ENCODE peak calls at places on chromosomes 3 and 15, in nine cellular contexts. O is AG09319, J is omental fat pad, S is A673, E is T47D, K is mesothelial cell of epicardium, X is lower lobe of right lung, U is mammary epithelial cell, V is head of caudate nucleus. A is an unnamed sample.

GRCh38 chr3:108509873-108510272 is 523 bp downstream of the MYH15 start:
- DNase-seq in S (no peak), U (no peak), X (no peak), J (no peak), K (no peak), V (no peak), E (no peak), O (no peak), A (no peak)

GRCh38 chr3:16399473-16399872 is 114.0 kb downstream of the RFTN1 start:
- DNase-seq in V (no peak), X (no peak), S (no peak), E (no peak), K (no peak), O (peak), J (no peak), U (peak), A (no peak)

GRCh38 chr15:83200162-83200561 is 7.5 kb downstream of the HDGFL3 start:
- DNase-seq in X (no peak), K (no peak), V (no peak), O (no peak), E (no peak), U (peak), S (no peak), J (no peak), A (no peak)

GRCh38 chr3:14170569-14171159 is 7.7 kb downstream of the XPC start:
- DNase-seq in U (peak), S (peak), E (no peak), O (peak), J (no peak), V (no peak), X (no peak), K (no peak), A (no peak)

GRCh38 chr3:179113903-179114302 is 34.3 kb upstream of the PIK3CA start:
- DNase-seq in U (no peak), X (no peak), S (no peak), J (no peak), K (no peak), V (no peak), O (no peak), E (no peak), A (no peak)

GRCh38 chr3:144394052-144394451 is 422.4 kb downstream of the DIPK2A start:
- DNase-seq in X (no peak), U (peak), V (no peak), K (no peak), E (no peak), O (no peak), S (no peak), J (no peak), A (no peak)

GRCh38 chr15:40337597-40337996 is 3.1 kb downstream of the CCDC9B start:
- DNase-seq in J (no peak), K (no peak), V (no peak), E (no peak), S (no peak), O (no peak), X (no peak), U (no peak), A (no peak)

GRCh38 chr15:26449296-26449695 is 323.6 kb downstream of the GABRB3 start:
- DNase-seq in O (no peak), K (no peak), X (no peak), S (no peak), E (no peak), J (no peak), U (peak), V (no peak), A (no peak)

GRCh38 chr3:143643905-143644304 is 204.4 kb downstream of the SLC9A9 start:
- DNase-seq in V (no peak), J (no peak), O (no peak), U (no peak), S (no peak), E (no peak), K (no peak), X (no peak), A (no peak)

GRCh38 chr15:95910643-95911212 is 419.8 kb upstream of the NR2F2 start:
- DNase-seq in U (no peak), E (no peak), O (no peak), K (no peak), S (no peak), V (no peak), X (no peak), J (no peak), A (no peak)

GRCh38 chr3:35965908-35966307 is 326.6 kb downstream of the ARPP21 start:
- DNase-seq in X (no peak), V (peak), E (peak), O (no peak), U (peak), J (no peak), S (peak), K (no peak), A (no peak)

GRCh38 chr15:38255690-38256089 is 3.1 kb downstream of the SPRED1 start:
- DNase-seq in X (no peak), J (no peak), V (no peak), S (no peak), O (no peak), K (no peak), E (no peak), U (no peak), A (no peak)

GRCh38 chr15:79084308-79084968 is 6.1 kb downstream of the RASGRF1 start:
- DNase-seq in J (no peak), O (no peak), S (no peak), K (no peak), X (no peak), U (no peak), E (no peak), V (no peak), A (peak)

GRCh38 chr15:80920271-80920699 is 69.3 kb downstream of the MESD start:
- DNase-seq in V (no peak), K (no peak), S (no peak), O (no peak), U (no peak), J (no peak), E (no peak), X (no peak), A (no peak)

GRCh38 chr15:25862469-25863066 is 559 bp downstream of the ATP10A start:
- DNase-seq in U (peak), S (no peak), O (no peak), E (peak), V (no peak), J (no peak), K (peak), X (peak), A (no peak)

GRCh38 chr3:59101091-59101738 is 51.4 kb upstream of the CFAP20DC start:
- DNase-seq in X (no peak), O (no peak), U (peak), S (no peak), K (no peak), J (no peak), V (no peak), E (no peak), A (no peak)

GRCh38 chr3:178236555-178237277 is 299.5 kb upstream of the KCNMB2 start:
- DNase-seq in X (no peak), J (no peak), V (no peak), K (no peak), O (peak), E (peak), S (no peak), U (peak), A (no peak)

GRCh38 chr3:72065236-72065635 is 280.3 kb upstream of the PROK2 start:
- DNase-seq in E (no peak), V (no peak), O (no peak), U (no peak), J (no peak), K (no peak), X (no peak), S (no peak), A (no peak)

GRCh38 chr3:112199622-112200316 is 66.7 kb upstream of the GCSAM start:
- DNase-seq in K (no peak), V (no peak), S (no peak), U (peak), E (no peak), O (no peak), X (no peak), J (no peak), A (no peak)

GRCh38 chr3:13254028-13254951 is 165.8 kb downstream of the NUP210 start:
- DNase-seq in O (no peak), K (no peak), V (no peak), E (no peak), U (no peak), J (no peak), S (no peak), X (no peak), A (no peak)

GRCh38 chr15:76905855-76906254 is 715 bp upstream of the SCAPER start:
- DNase-seq in X (no peak), O (no peak), K (no peak), J (no peak), V (no peak), S (no peak), E (no peak), U (no peak), A (no peak)

GRCh38 chr3:150106752-150107428 is 136.2 kb upstream of the PFN2 start:
- DNase-seq in V (peak), U (no peak), E (no peak), X (no peak), J (no peak), O (no peak), K (no peak), S (peak), A (no peak)

GRCh38 chr3:13419356-13420050 is 619 bp downstream of the NUP210 start:
- DNase-seq in S (no peak), K (peak), X (peak), E (peak), O (no peak), J (no peak), V (peak), U (no peak), A (no peak)

GRCh38 chr15:95032181-95032580 is 800.8 kb downstream of the MCTP2 start:
- DNase-seq in V (no peak), X (no peak), E (no peak), S (no peak), K (no peak), U (no peak), J (no peak), O (no peak), A (no peak)

GRCh38 chr3:46660003-46660402 is 33.5 kb downstream of the ALS2CL start:
- DNase-seq in E (no peak), U (no peak), X (no peak), V (no peak), J (no peak), O (no peak), S (no peak), K (no peak), A (no peak)

GRCh38 chr3:88574210-88574609 is 424.5 kb downstream of the C3orf38 start:
- DNase-seq in X (no peak), K (no peak), E (no peak), J (no peak), V (no peak), U (no peak), S (no peak), O (no peak), A (no peak)

GRCh38 chr3:113097821-113098516 is 107.2 kb downstream of the GTPBP8 start:
- DNase-seq in U (peak), O (no peak), K (no peak), V (no peak), J (no peak), X (no peak), S (no peak), E (no peak), A (no peak)

GRCh38 chr15:87743557-87743956 is 513.0 kb downstream of the NTRK3 start:
- DNase-seq in O (no peak), U (no peak), K (no peak), E (no peak), J (no peak), V (no peak), X (no peak), S (no peak), A (no peak)

GRCh38 chr3:49313902-49314676 is 25.8 kb downstream of the USP4 start:
- DNase-seq in O (no peak), S (no peak), J (no peak), X (no peak), U (peak), E (no peak), K (no peak), V (no peak), A (no peak)

GRCh38 chr3:16171825-16172224 is 2.7 kb upstream of the GALNT15 start:
- DNase-seq in X (no peak), K (no peak), S (no peak), E (no peak), J (no peak), O (no peak), U (no peak), V (no peak), A (no peak)

GRCh38 chr3:13281657-13282527 is 138.2 kb downstream of the NUP210 start:
- DNase-seq in V (no peak), E (no peak), U (no peak), X (peak), S (no peak), O (no peak), K (no peak), J (no peak), A (no peak)